ENCODE peak calls at places on chromosomes 5 and 9, in five cellular contexts. One of them, this sample, is unnamed.

GRCh38 chr9:121466142-121466541 is 33.5 kb downstream of the GGTA1 start:
- DNase-seq in HepG2: no peak
- DNase-seq in K562: no peak
- DNase-seq in GM12878: no peak
- DNase-seq in H1: no peak
- DNase-seq in this sample: no peak

GRCh38 chr5:135211791-135212190 is 177.8 kb upstream of the PITX1 start:
- DNase-seq in HepG2: no peak
- DNase-seq in K562: no peak
- DNase-seq in GM12878: no peak
- DNase-seq in H1: no peak
- DNase-seq in this sample: no peak

GRCh38 chr5:129271309-129271708 is 176.8 kb downstream of the ISOC1 start:
- DNase-seq in HepG2: no peak
- DNase-seq in K562: peak; percentile 0
- DNase-seq in GM12878: no peak
- DNase-seq in H1: peak; percentile 13
- DNase-seq in this sample: no peak

GRCh38 chr5:76765249-76765648 is 49.3 kb downstream of the F2R start:
- DNase-seq in HepG2: no peak
- DNase-seq in K562: no peak
- DNase-seq in GM12878: no peak
- DNase-seq in H1: no peak
- DNase-seq in this sample: no peak

GRCh38 chr5:144203750-144204596 is 33.3 kb downstream of the KCTD16 start:
- DNase-seq in HepG2: peak; percentile 42
- DNase-seq in K562: peak; percentile 67
- DNase-seq in GM12878: no peak
- DNase-seq in H1: no peak
- DNase-seq in this sample: peak; percentile 79

GRCh38 chr9:133980864-133981588 is 11.1 kb downstream of the VAV2 start:
- DNase-seq in HepG2: no peak
- DNase-seq in K562: no peak
- DNase-seq in GM12878: no peak
- DNase-seq in H1: no peak
- DNase-seq in this sample: no peak

GRCh38 chr5:175465282-175465681 is 13.1 kb upstream of the SFXN1 start:
- DNase-seq in HepG2: no peak
- DNase-seq in K562: no peak
- DNase-seq in GM12878: no peak
- DNase-seq in H1: no peak
- DNase-seq in this sample: no peak

GRCh38 chr9:115369322-115369957 is 251.5 kb upstream of the TNC start:
- DNase-seq in HepG2: no peak
- DNase-seq in K562: no peak
- DNase-seq in GM12878: no peak
- DNase-seq in H1: no peak
- DNase-seq in this sample: peak; percentile 44

GRCh38 chr5:43010956-43011355 is 29.2 kb downstream of the ANXA2R start:
- DNase-seq in HepG2: no peak
- DNase-seq in K562: no peak
- DNase-seq in GM12878: no peak
- DNase-seq in H1: no peak
- DNase-seq in this sample: no peak

GRCh38 chr5:168612996-168613395 is 33.8 kb upstream of the PANK3 start:
- DNase-seq in HepG2: no peak
- DNase-seq in K562: no peak
- DNase-seq in GM12878: no peak
- DNase-seq in H1: no peak
- DNase-seq in this sample: no peak

GRCh38 chr5:30932611-30933010 is 260.9 kb upstream of the CDH6 start:
- DNase-seq in HepG2: no peak
- DNase-seq in K562: no peak
- DNase-seq in GM12878: no peak
- DNase-seq in H1: no peak
- DNase-seq in this sample: no peak

GRCh38 chr9:82354260-82354659 is 365.7 kb downstream of the SPATA31D1 start:
- DNase-seq in HepG2: no peak
- DNase-seq in K562: no peak
- DNase-seq in GM12878: no peak
- DNase-seq in H1: no peak
- DNase-seq in this sample: no peak

GRCh38 chr5:139275536-139276297 is 17.8 kb upstream of the MATR3 start:
- DNase-seq in HepG2: peak; percentile 30
- DNase-seq in K562: peak; percentile 58
- DNase-seq in GM12878: no peak
- DNase-seq in H1: no peak
- DNase-seq in this sample: no peak

GRCh38 chr9:19480345-19480744 is 71.5 kb downstream of the ACER2 start:
- DNase-seq in HepG2: no peak
- DNase-seq in K562: no peak
- DNase-seq in GM12878: no peak
- DNase-seq in H1: no peak
- DNase-seq in this sample: no peak

GRCh38 chr5:72451771-72452505 is 55.3 kb downstream of the ZNF366 start:
- DNase-seq in HepG2: no peak
- DNase-seq in K562: no peak
- DNase-seq in GM12878: peak; percentile 75
- DNase-seq in H1: no peak
- DNase-seq in this sample: peak; percentile 20

GRCh38 chr5:99879791-99880511 is 655.2 kb upstream of the FAM174A start:
- DNase-seq in HepG2: no peak
- DNase-seq in K562: no peak
- DNase-seq in GM12878: no peak
- DNase-seq in H1: no peak
- DNase-seq in this sample: no peak

GRCh38 chr9:131885144-131885609 is 145.3 kb upstream of the RAPGEF1 start:
- DNase-seq in HepG2: no peak
- DNase-seq in K562: no peak
- DNase-seq in GM12878: no peak
- DNase-seq in H1: no peak
- DNase-seq in this sample: no peak

GRCh38 chr5:76819851-76820280 is 1.0 kb downstream of the F2RL1 start:
- DNase-seq in HepG2: no peak
- DNase-seq in K562: no peak
- DNase-seq in GM12878: no peak
- DNase-seq in H1: no peak
- DNase-seq in this sample: peak; percentile 47

GRCh38 chr5:15440434-15440833 is 59.5 kb upstream of the FBXL7 start:
- DNase-seq in HepG2: no peak
- DNase-seq in K562: no peak
- DNase-seq in GM12878: no peak
- DNase-seq in H1: no peak
- DNase-seq in this sample: no peak

GRCh38 chr9:112866662-112867274 is 23.9 kb downstream of the SLC46A2 start:
- DNase-seq in HepG2: no peak
- DNase-seq in K562: peak; percentile 23
- DNase-seq in GM12878: no peak
- DNase-seq in H1: no peak
- DNase-seq in this sample: no peak

GRCh38 chr5:103456476-103456875 is 106.1 kb downstream of the NUDT12 start:
- DNase-seq in HepG2: no peak
- DNase-seq in K562: no peak
- DNase-seq in GM12878: no peak
- DNase-seq in H1: no peak
- DNase-seq in this sample: no peak

GRCh38 chr9:129884220-129885017 is 49.2 kb downstream of the USP20 start:
- DNase-seq in HepG2: peak; percentile 66
- DNase-seq in K562: peak; percentile 100
- DNase-seq in GM12878: peak; percentile 83
- DNase-seq in H1: peak; percentile 79
- DNase-seq in this sample: peak; percentile 83

DNA sequence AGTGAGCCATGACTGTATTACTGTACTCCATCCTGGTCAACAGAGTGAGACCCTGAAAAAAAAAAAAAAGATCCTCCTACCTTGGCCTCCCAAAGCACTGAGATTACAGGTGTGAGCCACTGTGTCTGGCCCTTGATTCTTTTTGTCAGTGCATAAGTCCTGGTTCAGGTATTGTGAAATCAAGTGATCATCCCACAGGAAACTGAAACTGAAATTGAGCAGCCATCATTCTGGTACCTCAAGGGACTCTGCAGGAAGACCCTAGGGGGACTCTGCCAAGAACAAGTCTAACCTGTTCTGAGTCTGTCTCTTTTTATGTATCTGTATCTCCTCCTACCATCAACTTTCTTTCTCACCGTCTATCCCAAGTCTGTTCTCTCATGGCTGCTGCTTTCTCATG is 1.9 kb upstream of the DCAF10 start:
- DNase-seq in HepG2: no peak
- DNase-seq in K562: no peak
- DNase-seq in GM12878: no peak
- DNase-seq in H1: no peak
- DNase-seq in this sample: no peak
- TF ChIP-seq KDM1A in HepG2: no peak
- TF ChIP-seq KDM1A in K562: no peak
- TF ChIP-seq KDM1A in GM12878: no peak
- TF ChIP-seq KDM1A in H1: no peak
- TF ChIP-seq KDM1A in this sample: no peak

GRCh38 chr9:9914174-9914573 is 698.6 kb downstream of the PTPRD start:
- DNase-seq in HepG2: peak; percentile 13
- DNase-seq in K562: no peak
- DNase-seq in GM12878: no peak
- DNase-seq in H1: no peak
- DNase-seq in this sample: no peak
- TF ChIP-seq KDM1A in HepG2: no peak
- TF ChIP-seq KDM1A in K562: no peak
- TF ChIP-seq KDM1A in GM12878: no peak
- TF ChIP-seq KDM1A in H1: no peak
- TF ChIP-seq KDM1A in this sample: no peak

GRCh38 chr9:15211994-15212501 is 95.0 kb downstream of the TTC39B start:
- DNase-seq in HepG2: peak; percentile 70
- DNase-seq in K562: no peak
- DNase-seq in GM12878: no peak
- DNase-seq in H1: no peak
- DNase-seq in this sample: no peak
- TF ChIP-seq KDM1A in HepG2: no peak
- TF ChIP-seq KDM1A in K562: no peak
- TF ChIP-seq KDM1A in GM12878: no peak
- TF ChIP-seq KDM1A in H1: no peak
- TF ChIP-seq KDM1A in this sample: no peak

GRCh38 chr5:60507687-60508086 is 192.3 kb downstream of the DEPDC1B start:
- DNase-seq in HepG2: no peak
- DNase-seq in K562: no peak
- DNase-seq in GM12878: no peak
- DNase-seq in H1: no peak
- DNase-seq in this sample: no peak

GRCh38 chr5:60510663-60511062 is 189.3 kb downstream of the DEPDC1B start:
- DNase-seq in HepG2: no peak
- DNase-seq in K562: no peak
- DNase-seq in GM12878: no peak
- DNase-seq in H1: no peak
- DNase-seq in this sample: no peak

GRCh38 chr5:60505796-60506195 is 194.2 kb downstream of the DEPDC1B start:
- DNase-seq in HepG2: no peak
- DNase-seq in K562: no peak
- DNase-seq in GM12878: no peak
- DNase-seq in H1: no peak
- DNase-seq in this sample: no peak

GRCh38 chr5:60510049-60510448 is 189.9 kb downstream of the DEPDC1B start:
- DNase-seq in HepG2: no peak
- DNase-seq in K562: no peak
- DNase-seq in GM12878: no peak
- DNase-seq in H1: no peak
- DNase-seq in this sample: no peak

DNA sequence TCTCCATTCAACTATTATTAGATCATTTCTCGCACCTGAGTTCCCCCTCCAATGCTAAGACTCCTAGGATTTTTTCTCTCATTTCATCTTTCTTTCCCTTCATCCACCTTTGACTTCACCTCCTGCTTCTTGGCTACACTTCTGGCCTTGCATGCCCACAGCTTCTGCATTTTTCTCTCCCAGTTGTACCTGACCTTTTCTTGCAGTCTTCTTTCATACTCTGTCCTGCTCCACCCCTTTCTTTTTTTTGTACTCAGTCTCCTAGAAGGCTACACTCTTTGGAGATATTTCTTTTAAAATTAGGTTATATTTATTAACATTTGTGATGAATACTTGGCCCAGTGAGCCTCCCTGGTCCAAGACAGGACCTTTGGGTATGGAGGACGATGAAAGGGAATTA is 190.4 kb downstream of the DEPDC1B start:
- DNase-seq in HepG2: no peak
- DNase-seq in K562: no peak
- DNase-seq in GM12878: no peak
- DNase-seq in H1: no peak
- DNase-seq in this sample: no peak
- TF ChIP-seq KDM1A in HepG2: no peak
- TF ChIP-seq KDM1A in K562: no peak
- TF ChIP-seq KDM1A in GM12878: no peak
- TF ChIP-seq KDM1A in H1: no peak
- TF ChIP-seq KDM1A in this sample: no peak

DNA sequence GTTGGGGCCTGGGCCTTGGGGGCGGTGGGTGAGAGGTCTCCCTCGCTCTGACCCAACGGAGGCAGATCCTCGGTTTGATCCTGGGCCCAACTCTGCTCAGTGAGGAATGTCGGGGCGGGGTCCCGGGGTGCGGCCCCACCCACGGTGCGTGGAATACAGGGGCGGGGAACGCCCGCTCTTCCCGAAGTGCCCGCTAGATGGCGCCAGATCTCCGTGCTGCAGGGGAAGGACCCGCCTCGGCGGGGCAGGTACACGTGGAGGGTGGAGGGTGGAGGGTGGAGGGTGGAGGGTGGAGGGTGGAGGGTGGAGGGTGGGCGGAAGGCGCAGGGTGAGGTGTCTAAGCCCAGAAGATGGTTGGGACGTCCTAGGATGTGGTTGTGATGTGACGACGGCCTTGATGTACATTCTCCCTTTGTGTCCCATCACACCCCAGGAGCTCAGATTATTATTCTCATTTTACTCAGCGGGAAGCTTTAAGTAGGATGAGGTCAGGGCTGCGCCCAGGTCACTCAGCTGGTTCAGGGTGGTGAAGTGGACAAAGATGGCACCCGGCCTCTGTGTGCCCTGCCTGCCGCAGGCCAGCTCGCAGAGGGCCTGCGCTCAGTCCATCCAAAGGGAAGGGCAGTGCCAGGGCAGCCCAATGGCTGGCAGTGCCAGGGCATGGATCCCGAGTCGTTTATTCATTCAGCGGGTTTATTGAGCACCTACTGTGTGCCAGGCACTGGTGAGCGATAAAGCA is 9.4 kb upstream of the RPS14 start:
- DNase-seq in HepG2: peak; percentile 44
- DNase-seq in K562: peak; percentile 88
- DNase-seq in GM12878: no peak
- DNase-seq in H1: no peak
- DNase-seq in this sample: peak; percentile 72
- TF ChIP-seq KDM1A in HepG2: no peak
- TF ChIP-seq KDM1A in K562: no peak
- TF ChIP-seq KDM1A in GM12878: no peak
- TF ChIP-seq KDM1A in H1: no peak
- TF ChIP-seq KDM1A in this sample: no peak

This sample was measured in A549.